ENCODE peak calls at places on chromosome 15, in ten cellular contexts. A is foreskin fibroblast; U is DND-41; M is HepG2; G is coronary artery; C is Panc1; P is epithelial cell of proximal tubule; N is cardiac fibroblast; O is CD8-positive, alpha-beta memory T cell; V is choroid plexus epithelial cell. L is an unnamed sample.

GRCh38 chr15:63231717-63232116 is 42.3 kb downstream of the RAB8B start:
- DNase-seq in G (no peak), A (no peak), P (no peak), M (no peak), U (no peak), V (peak), C (no peak), O (no peak), N (peak), L (no peak)

GRCh38 chr15:80536231-80536630 is 132.0 kb downstream of the ARNT2 start:
- DNase-seq in M (no peak), V (no peak), U (no peak), C (no peak), G (no peak), A (no peak), N (no peak), P (no peak), O (no peak), L (no peak)

GRCh38 chr15:76162784-76163428 is 103.1 kb downstream of the TMEM266 start:
- DNase-seq in A (no peak), U (no peak), P (no peak), M (no peak), O (no peak), V (no peak), C (no peak), G (no peak), N (no peak), L (no peak)

GRCh38 chr15:30023798-30024295 is 58.9 kb upstream of the GOLGA8J start:
- DNase-seq in M (no peak), G (no peak), P (no peak), C (no peak), N (peak), V (peak), U (no peak), A (peak), O (no peak), L (no peak)

GRCh38 chr15:35705030-35705884 is 159.3 kb upstream of the DPH6 start:
- DNase-seq in M (no peak), G (no peak), O (no peak), V (no peak), P (no peak), U (no peak), N (no peak), C (no peak), A (no peak), L (no peak)

GRCh38 chr15:57395292-57395691 is 19.0 kb downstream of the CGNL1 start:
- DNase-seq in V (peak), A (peak), P (peak), G (no peak), U (no peak), N (peak), M (no peak), C (no peak), O (no peak), L (no peak)

GRCh38 chr15:40941528-40942336 is 11.5 kb upstream of the CHAC1 start:
- DNase-seq in C (no peak), U (peak), O (peak), M (peak), V (peak), P (no peak), A (peak), N (peak), G (peak), L (peak)

GRCh38 chr15:92715753-92716152 is 60.2 kb upstream of the FAM174B start:
- DNase-seq in C (no peak), M (no peak), O (no peak), U (no peak), G (no peak), P (no peak), V (peak), N (peak), A (no peak), L (no peak)

GRCh38 chr15:31227954-31228542 is 98.6 kb upstream of the KLF13 start:
- DNase-seq in M (no peak), G (no peak), O (no peak), V (no peak), C (no peak), U (no peak), A (no peak), P (no peak), N (no peak), L (no peak)

GRCh38 chr15:62941719-62942118 is 100.8 kb upstream of the TPM1 start:
- DNase-seq in N (peak), P (no peak), G (no peak), M (no peak), O (no peak), V (peak), A (no peak), C (no peak), U (no peak), L (no peak)

GRCh38 chr15:44092221-44092620 is 102.8 kb downstream of the FRMD5 start:
- DNase-seq in V (peak), G (no peak), A (peak), P (no peak), O (no peak), C (no peak), M (no peak), U (no peak), N (peak), L (no peak)

GRCh38 chr15:40331637-40332036 is 8.1 kb downstream of the INAFM2 start:
- DNase-seq in C (no peak), A (no peak), G (no peak), P (no peak), U (no peak), V (no peak), O (no peak), M (no peak), N (no peak), L (no peak)

GRCh38 chr15:75921732-75922703 is 18.3 kb downstream of the FBXO22 start:
- DNase-seq in P (peak), G (no peak), O (no peak), M (peak), V (peak), C (no peak), A (peak), U (peak), N (peak), L (no peak)

GRCh38 chr15:27486036-27486435 is 515.1 kb downstream of the GABRG3 start:
- DNase-seq in U (no peak), A (no peak), G (no peak), V (no peak), P (no peak), O (no peak), C (no peak), M (no peak), N (no peak), L (no peak)

GRCh38 chr15:44584162-44584749 is 47.3 kb downstream of the EIF3J start:
- DNase-seq in P (no peak), M (peak), V (peak), U (peak), O (peak), G (no peak), C (peak), N (peak), A (no peak), L (no peak)

GRCh38 chr15:78007965-78008886 is 69.3 kb downstream of the TBC1D2B start:
- DNase-seq in M (no peak), A (peak), O (no peak), V (peak), P (no peak), C (no peak), U (no peak), G (no peak), N (peak), L (peak)

GRCh38 chr15:70643106-70643782 is 120.1 kb downstream of the UACA start:
- DNase-seq in P (no peak), U (no peak), M (no peak), A (no peak), C (no peak), V (no peak), G (no peak), N (no peak), O (no peak), L (no peak)

GRCh38 chr15:93037341-93038063 is 51.5 kb downstream of the RGMA start:
- DNase-seq in O (no peak), P (no peak), U (no peak), G (peak), V (peak), A (peak), N (peak), M (no peak), C (no peak), L (no peak)

GRCh38 chr15:29420188-29420587 is 150.6 kb upstream of the NSMCE3 start:
- DNase-seq in O (no peak), A (no peak), N (no peak), M (no peak), P (no peak), U (no peak), G (no peak), C (no peak), V (no peak), L (no peak)

GRCh38 chr15:52261498-52262242 is 33.9 kb downstream of the MYO5C start:
- DNase-seq in V (peak), M (no peak), P (no peak), C (no peak), A (peak), U (peak), N (peak), G (peak), O (peak), L (peak)

GRCh38 chr15:62994975-62995730 is 47.4 kb upstream of the TPM1 start:
- DNase-seq in G (no peak), O (no peak), A (no peak), N (peak), P (no peak), V (peak), C (no peak), M (no peak), U (no peak), L (no peak)

GRCh38 chr15:41648770-41649169 is 11.4 kb upstream of the MGA start:
- DNase-seq in N (peak), A (peak), V (peak), P (no peak), C (no peak), G (no peak), M (no peak), U (no peak), O (no peak), L (no peak)

GRCh38 chr15:70259030-70259424 is 161.3 kb upstream of the TLE3 start:
- DNase-seq in C (no peak), U (peak), P (no peak), N (peak), O (peak), A (peak), V (peak), M (no peak), G (no peak), L (peak)

GRCh38 chr15:77410701-77411613 is 8.9 kb downstream of the PEAK1 start:
- DNase-seq in V (no peak), U (no peak), M (no peak), N (no peak), O (no peak), C (no peak), A (no peak), G (no peak), P (no peak), L (no peak)

GRCh38 chr15:68231102-68231818 is 1.7 kb upstream of the CLN6 start:
- DNase-seq in P (no peak), U (no peak), N (no peak), G (no peak), M (no peak), C (no peak), A (no peak), V (no peak), O (no peak), L (no peak)

GRCh38 chr15:95910643-95911212 is 419.8 kb upstream of the NR2F2 start:
- DNase-seq in P (no peak), C (no peak), V (no peak), N (no peak), M (no peak), G (no peak), O (no peak), A (no peak), U (no peak), L (no peak)

GRCh38 chr15:67146875-67147381 is 81.5 kb downstream of the SMAD3 start:
- DNase-seq in M (peak), C (no peak), V (peak), U (no peak), O (no peak), A (peak), N (peak), P (no peak), G (no peak), L (peak)

GRCh38 chr15:68984589-68984988 is 29.9 kb upstream of the NOX5 start:
- DNase-seq in O (no peak), U (no peak), P (no peak), A (no peak), C (no peak), V (no peak), G (no peak), N (no peak), M (no peak), L (no peak)

GRCh38 chr15:35546581-35547381 is 816 bp upstream of the DPH6 start:
- DNase-seq in G (no peak), M (no peak), C (no peak), A (no peak), U (no peak), P (no peak), N (no peak), O (no peak), V (no peak), L (no peak)

GRCh38 chr15:100558771-100559254 is 30.1 kb upstream of the CERS3 start:
- DNase-seq in C (no peak), A (no peak), M (no peak), P (no peak), G (no peak), V (no peak), N (no peak), U (no peak), O (no peak), L (no peak)

GRCh38 chr15:63474810-63475316 is 29.5 kb upstream of the USP3 start:
- DNase-seq in O (no peak), A (no peak), C (no peak), G (no peak), N (no peak), M (peak), U (no peak), P (peak), V (no peak), L (no peak)

GRCh38 chr15:33430564-33430963 is 119.8 kb downstream of the RYR3 start:
- DNase-seq in P (no peak), C (no peak), G (no peak), V (no peak), O (no peak), A (no peak), N (no peak), U (no peak), M (no peak), L (no peak)

GRCh38 chr15:68590721-68591389 is 12.1 kb downstream of the CORO2B start:
- DNase-seq in U (no peak), V (no peak), P (no peak), A (no peak), C (no peak), N (no peak), M (no peak), G (no peak), O (no peak), L (no peak)

GRCh38 chr15:62895905-62896316 is 146.6 kb upstream of the TPM1 start:
- DNase-seq in V (peak), M (peak), A (peak), C (peak), P (peak), N (peak), G (no peak), O (no peak), U (no peak), L (peak)

GRCh38 chr15:80173022-80173759 is 20.4 kb downstream of the FAH start:
- DNase-seq in U (peak), N (peak), V (peak), A (no peak), G (no peak), P (no peak), M (peak), O (peak), C (no peak), L (no peak)

GRCh38 chr15:76954744-76955143 is 23.2 kb downstream of the RCN2 start:
- DNase-seq in M (no peak), N (no peak), A (no peak), G (no peak), V (no peak), C (no peak), P (no peak), U (no peak), O (no peak), L (no peak)

GRCh38 chr15:75731248-75732100 is 18.8 kb upstream of the CSPG4 start:
- DNase-seq in V (peak), N (peak), O (peak), C (no peak), G (no peak), P (no peak), M (no peak), A (peak), U (peak), L (no peak)

GRCh38 chr15:86515625-86516024 is 436.0 kb downstream of the AGBL1 start:
- DNase-seq in O (no peak), A (no peak), V (no peak), G (no peak), N (no peak), C (no peak), U (no peak), M (no peak), P (no peak), L (no peak)

GRCh38 chr15:71494565-71494964 is 315.8 kb upstream of the NR2E3 start:
- DNase-seq in G (no peak), A (no peak), P (no peak), C (no peak), V (no peak), U (no peak), N (no peak), O (no peak), M (no peak), L (no peak)

GRCh38 chr15:93057618-93058017 is 31.4 kb downstream of the RGMA start:
- DNase-seq in N (no peak), G (no peak), A (no peak), P (no peak), U (no peak), O (no peak), C (no peak), M (no peak), V (no peak), L (no peak)

GRCh38 chr15:59438891-59439290 is 905 bp downstream of the FAM81A start:
- DNase-seq in A (no peak), V (peak), P (no peak), O (no peak), N (peak), G (no peak), M (no peak), U (no peak), C (no peak), L (no peak)
- H3K4me3 ChIP-seq in A (no peak), V (no peak), P (peak), O (no peak), N (no peak), G (peak), M (no peak), U (no peak), C (peak), L (no peak)

GRCh38 chr15:82890338-82891024 is 62.0 kb downstream of the HOMER2 start:
- DNase-seq in V (peak), C (no peak), A (no peak), G (no peak), P (no peak), O (no peak), U (no peak), N (peak), M (no peak), L (no peak)
- H3K4me3 ChIP-seq in V (no peak), C (no peak), A (no peak), G (no peak), P (no peak), O (no peak), U (no peak), N (no peak), M (no peak), L (no peak)

DNA sequence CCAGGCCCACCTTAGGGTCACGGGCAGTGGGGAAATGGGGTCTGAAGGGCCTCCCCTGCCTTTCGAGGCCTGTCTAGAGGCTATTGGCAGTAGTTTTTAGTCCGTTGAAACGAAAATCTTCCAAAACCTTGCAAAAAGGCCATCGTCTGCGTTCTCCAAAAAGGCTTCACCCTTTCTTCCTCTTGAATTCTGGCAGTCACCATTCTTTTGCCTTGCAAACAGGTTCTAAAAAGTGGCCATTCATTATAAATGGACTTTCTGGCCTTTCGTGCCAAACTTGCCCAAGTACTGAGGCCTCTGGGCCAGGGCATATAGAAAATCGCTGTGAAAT is 367 bp upstream of the TARS3 start:
- DNase-seq in O (no peak), C (no peak), M (no peak), P (no peak), V (no peak), N (no peak), G (no peak), U (no peak), A (no peak), L (no peak)
- H3K4me3 ChIP-seq in O (no peak), C (peak), M (peak), P (no peak), V (peak), N (peak), G (peak), U (no peak), A (peak), L (no peak)

GRCh38 chr15:39061952-39062464 is 497.4 kb upstream of the RASGRP1 start:
- DNase-seq in G (no peak), O (no peak), P (no peak), A (no peak), U (no peak), C (no peak), M (no peak), N (no peak), V (no peak), L (no peak)

GRCh38 chr15:39056357-39056756 is 491.7 kb upstream of the RASGRP1 start:
- DNase-seq in C (no peak), O (no peak), G (no peak), N (no peak), A (no peak), M (no peak), V (no peak), P (no peak), U (no peak), L (no peak)

GRCh38 chr15:39054128-39054732 is 489.6 kb upstream of the RASGRP1 start:
- DNase-seq in M (no peak), O (no peak), C (no peak), A (no peak), G (no peak), U (no peak), N (no peak), P (no peak), V (peak), L (no peak)

GRCh38 chr15:39058371-39059131 is 493.9 kb upstream of the RASGRP1 start:
- DNase-seq in V (no peak), O (no peak), M (no peak), U (no peak), A (no peak), G (no peak), P (no peak), C (no peak), N (no peak), L (no peak)

DNA sequence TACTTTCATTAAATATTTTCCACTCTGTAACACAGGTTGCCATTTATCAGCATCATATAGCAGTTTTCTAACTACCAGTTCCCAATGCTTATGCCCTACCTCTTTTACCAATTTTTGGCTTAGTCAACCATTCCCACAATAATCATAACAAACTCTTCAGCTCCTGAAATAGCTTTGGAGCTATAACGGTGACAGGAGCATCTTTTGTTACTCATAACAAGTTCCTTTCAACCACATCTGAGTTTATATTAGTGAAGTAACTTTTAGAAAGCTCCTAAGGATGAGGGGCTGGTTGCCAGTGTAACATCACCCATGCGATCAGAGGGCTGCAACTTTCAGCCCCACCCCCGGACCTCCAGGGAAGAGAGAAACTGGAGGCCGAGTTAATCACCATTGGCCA is 495.3 kb upstream of the RASGRP1 start:
- DNase-seq in G (no peak), V (no peak), A (no peak), U (no peak), M (no peak), N (no peak), C (no peak), P (no peak), O (no peak), L (peak)
- H3K4me3 ChIP-seq in G (no peak), V (no peak), A (no peak), U (no peak), M (no peak), N (no peak), C (no peak), P (no peak), O (no peak), L (no peak)

GRCh38 chr15:66101715-66102395 is 151.7 kb downstream of the MEGF11 start:
- DNase-seq in A (no peak), P (no peak), C (no peak), U (no peak), V (no peak), M (no peak), N (no peak), G (no peak), O (no peak), L (no peak)
- H3K4me3 ChIP-seq in A (no peak), P (no peak), C (no peak), U (no peak), V (no peak), M (no peak), N (no peak), G (no peak), O (no peak), L (no peak)